ENCODE peak calls at places on chromosome 19, in seven cellular contexts. B, A, H, K, W, Z and Y are unnamed samples. For H3K4me1, the result is how much of the 10 kb centered on the place peaks cover.

GRCh38 chr19:36128392-36128736 is 11.5 kb upstream of the CAPNS1 start:
- DNase-seq in K (no peak), B (no peak), A (peak), Z (no peak), W (no peak), H (no peak), Y (no peak)

GRCh38 chr19:41816761-41817160 is 20.4 kb downstream of the CEACAM3 start:
- DNase-seq in Z (no peak), A (no peak), H (no peak), B (no peak), K (no peak), W (no peak), Y (no peak)

GRCh38 chr19:55451522-55452380 is 8.7 kb upstream of the SHISA7 start:
- DNase-seq in B (no peak), K (peak), H (no peak), A (peak), W (peak), Z (peak), Y (no peak)

GRCh38 chr19:16075430-16076153 is 703 bp upstream of the TPM4 start:
- DNase-seq in A (peak), H (peak), B (no peak), W (no peak), Z (no peak), K (peak), Y (no peak)

GRCh38 chr19:1175020-1175419 is 952 bp upstream of the SBNO2 start:
- DNase-seq in K (no peak), W (no peak), B (no peak), H (no peak), A (no peak), Z (no peak), Y (no peak)

GRCh38 chr19:53812335-53812734 is 11.8 kb downstream of the NLRP12 start:
- DNase-seq in A (peak), K (peak), W (no peak), H (no peak), B (peak), Z (no peak), Y (no peak)

GRCh38 chr19:17156947-17157302 is 58.2 kb upstream of the USE1 start:
- DNase-seq in Z (no peak), H (no peak), A (no peak), K (no peak), W (peak), B (no peak), Y (no peak)

GRCh38 chr19:33796164-33797100 is at the start of gene KCTD15:
- DNase-seq in W (peak), H (peak), K (peak), A (peak), B (peak), Z (no peak), Y (no peak)

GRCh38 chr19:2551172-2551863 is 75.4 kb downstream of the GADD45B start:
- DNase-seq in H (no peak), K (no peak), W (no peak), A (no peak), B (no peak), Z (no peak), Y (no peak)

GRCh38 chr19:29665826-29666633 is 769 bp downstream of the PLEKHF1 start:
- DNase-seq in W (peak), K (peak), B (no peak), H (peak), A (peak), Z (no peak), Y (no peak)

GRCh38 chr19:422213-422916 is 13.4 kb upstream of the C2CD4C start:
- DNase-seq in K (no peak), Z (no peak), A (no peak), W (peak), B (no peak), H (no peak), Y (no peak)

GRCh38 chr19:51342631-51343569 is 961 bp upstream of the VSIG10L start:
- DNase-seq in H (no peak), A (no peak), W (peak), Z (no peak), B (no peak), K (peak), Y (no peak)

GRCh38 chr19:56091066-56091490 is 30.0 kb downstream of the ZNF787 start:
- DNase-seq in Z (no peak), A (no peak), W (peak), B (peak), K (no peak), H (no peak), Y (no peak)

GRCh38 chr19:1770866-1771576 is 17.7 kb downstream of the ONECUT3 start:
- DNase-seq in A (no peak), B (no peak), Z (no peak), W (no peak), H (no peak), K (no peak), Y (no peak)

GRCh38 chr19:29810504-29810871 is 1.3 kb upstream of the CCNE1 start:
- DNase-seq in A (no peak), Z (no peak), W (no peak), B (no peak), K (no peak), H (peak), Y (no peak)

GRCh38 chr19:29743681-29744080 is 28.6 kb upstream of the C19orf12 start:
- DNase-seq in H (no peak), K (no peak), B (no peak), Z (no peak), A (no peak), W (no peak), Y (no peak)

GRCh38 chr19:2063824-2064223 is 12.8 kb upstream of the MKNK2 start:
- DNase-seq in W (no peak), K (no peak), Z (no peak), B (no peak), H (no peak), A (no peak), Y (no peak)

GRCh38 chr19:20072936-20073335 is 4.9 kb upstream of the ZNF90 start:
- DNase-seq in H (no peak), B (no peak), K (no peak), W (no peak), A (no peak), Z (no peak), Y (no peak)

GRCh38 chr19:42040031-42040430 is 30.0 kb downstream of the GRIK5 start:
- DNase-seq in H (no peak), K (no peak), W (no peak), A (no peak), B (no peak), Z (no peak), Y (no peak)

DNA sequence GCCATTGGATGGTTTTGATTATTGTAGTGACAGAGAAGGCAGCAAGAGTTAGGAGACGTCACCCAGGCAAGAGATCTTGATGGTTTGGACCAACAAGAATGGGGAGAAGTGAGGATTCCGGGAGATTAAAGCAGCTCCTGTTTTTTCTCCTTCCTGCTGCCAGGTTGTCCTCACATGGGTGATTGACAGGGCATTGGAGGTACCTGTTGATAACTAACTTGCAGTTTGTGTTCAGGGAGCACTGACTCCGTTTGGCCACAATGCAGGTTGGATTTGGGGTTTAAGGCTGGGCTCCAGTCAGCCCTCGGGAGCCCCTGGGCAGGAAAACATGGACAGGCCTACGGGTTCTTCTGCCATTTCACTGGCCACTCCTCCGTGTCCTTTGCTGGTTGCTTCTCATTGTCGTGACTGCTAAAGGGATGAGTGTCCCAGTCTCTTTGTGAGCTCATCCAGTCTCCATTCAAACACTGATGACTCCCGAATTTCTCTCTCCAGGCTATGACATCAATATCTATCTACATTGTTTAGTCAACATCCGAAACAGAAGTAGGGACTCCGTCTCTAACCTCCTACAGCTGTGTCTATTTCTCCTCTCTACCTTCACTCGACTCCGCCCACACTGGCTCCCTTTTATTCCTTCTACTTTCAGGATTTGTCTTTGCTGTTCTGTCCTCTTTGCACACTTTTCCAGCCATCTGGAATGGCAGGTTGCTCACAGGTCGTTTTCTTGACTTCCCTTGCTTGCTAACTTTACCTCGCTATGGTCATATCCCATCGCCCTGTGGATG is 1.3 kb upstream of the PTOV1 start:
- DNase-seq in A (no peak), W (peak), Z (no peak), B (no peak), H (no peak), K (no peak), Y (no peak)
- H3K4me3 ChIP-seq in A (peak), W (peak), Z (peak), B (no peak), H (no peak), K (peak), Y (no peak)

GRCh38 chr19:18501351-18501750 is 20.5 kb downstream of the ELL start:
- DNase-seq in Z (no peak), W (peak), K (no peak), A (no peak), B (no peak), H (no peak), Y (no peak)

GRCh38 chr19:18501832-18502231 is 20.0 kb downstream of the ELL start:
- DNase-seq in Z (no peak), B (no peak), K (no peak), H (peak), A (no peak), W (peak), Y (no peak)

GRCh38 chr19:18502236-18502632 is 19.6 kb downstream of the ELL start:
- DNase-seq in A (no peak), B (no peak), Z (no peak), W (peak), H (no peak), K (no peak), Y (no peak)

GRCh38 chr19:18500376-18500775 is 21.5 kb downstream of the ELL start:
- DNase-seq in H (no peak), Z (no peak), W (peak), K (no peak), A (no peak), B (no peak), Y (no peak)

GRCh38 chr19:18500820-18501219 is 21.1 kb downstream of the ELL start:
- DNase-seq in K (no peak), H (peak), W (peak), Z (no peak), B (no peak), A (no peak), Y (no peak)
- H3K27ac ChIP-seq in K (no peak), H (peak), W (peak), Z (no peak), B (no peak), A (no peak), Y (no peak)

DNA sequence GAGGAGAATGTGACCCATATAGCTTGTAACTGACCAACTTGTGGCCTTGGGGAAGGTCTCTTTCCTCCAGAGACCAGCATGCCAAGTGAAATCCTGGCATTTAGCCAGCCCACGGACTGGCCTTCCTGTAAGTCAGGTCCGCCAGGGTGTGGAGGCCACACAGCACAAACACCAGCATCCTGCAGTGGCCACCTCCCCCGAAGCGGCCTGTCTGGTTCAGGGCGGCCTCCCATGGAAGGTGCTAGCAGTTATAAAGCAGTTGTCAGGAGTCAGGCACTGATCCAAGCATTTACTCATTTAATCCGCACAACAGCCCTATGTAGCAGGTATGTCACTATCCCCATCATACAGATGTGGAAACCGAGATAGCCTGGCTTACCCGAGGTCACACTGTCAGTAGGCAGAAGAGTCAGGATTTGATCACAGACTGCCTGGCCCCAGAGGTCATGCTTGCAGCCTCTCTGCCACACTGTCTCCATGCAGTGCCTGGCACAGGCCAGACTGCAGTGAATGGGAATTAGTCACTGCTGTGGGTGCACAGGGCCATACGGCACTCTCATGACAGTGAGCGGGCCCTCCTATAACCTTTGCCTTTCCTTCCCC is 36.7 kb downstream of the CAPN12 start:
- DNase-seq in K (no peak), H (no peak), W (peak), B (no peak), Z (no peak), A (no peak), Y (no peak)
- H3K4me1 ChIP-seq in K (under half), H (under half), W (half or more), B (under half), Z (under half), A (under half), Y (under half)

GRCh38 chr19:45828523-45828922 is 13.4 kb upstream of the RSPH6A start:
- DNase-seq in B (no peak), K (no peak), A (no peak), Z (no peak), H (no peak), W (no peak), Y (no peak)
- H3K4me3 ChIP-seq in B (no peak), K (no peak), A (no peak), Z (no peak), H (no peak), W (no peak), Y (no peak)

GRCh38 chr19:4815426-4816387 is 15.8 kb downstream of the TICAM1 start:
- DNase-seq in B (peak), H (peak), A (peak), W (peak), Z (peak), K (peak), Y (peak)
- H3K27ac ChIP-seq in B (no peak), H (peak), A (no peak), W (no peak), Z (no peak), K (no peak), Y (no peak)

GRCh38 chr19:12946092-12946845 is 607 bp downstream of the RAD23A start:
- DNase-seq in W (peak), Z (peak), H (peak), B (peak), K (peak), A (peak), Y (peak)
- H3K4me1 ChIP-seq in W (under half), Z (under half), H (under half), B (under half), K (under half), A (under half), Y (under half)

GRCh38 chr19:48121066-48121465 is 10.4 kb upstream of the PLA2G4C start:
- DNase-seq in H (no peak), W (no peak), A (no peak), K (no peak), Z (no peak), B (no peak), Y (no peak)

GRCh38 chr19:48121909-48122371 is 11.3 kb upstream of the PLA2G4C start:
- DNase-seq in H (no peak), B (peak), A (no peak), Z (no peak), K (no peak), W (no peak), Y (no peak)

GRCh38 chr19:48127561-48127960 is 16.9 kb upstream of the PLA2G4C start:
- DNase-seq in K (no peak), W (no peak), Z (no peak), B (no peak), H (no peak), A (no peak), Y (no peak)

GRCh38 chr19:48122421-48122820 is 11.8 kb upstream of the PLA2G4C start:
- DNase-seq in Z (no peak), B (no peak), K (no peak), H (no peak), W (no peak), A (no peak), Y (no peak)

DNA sequence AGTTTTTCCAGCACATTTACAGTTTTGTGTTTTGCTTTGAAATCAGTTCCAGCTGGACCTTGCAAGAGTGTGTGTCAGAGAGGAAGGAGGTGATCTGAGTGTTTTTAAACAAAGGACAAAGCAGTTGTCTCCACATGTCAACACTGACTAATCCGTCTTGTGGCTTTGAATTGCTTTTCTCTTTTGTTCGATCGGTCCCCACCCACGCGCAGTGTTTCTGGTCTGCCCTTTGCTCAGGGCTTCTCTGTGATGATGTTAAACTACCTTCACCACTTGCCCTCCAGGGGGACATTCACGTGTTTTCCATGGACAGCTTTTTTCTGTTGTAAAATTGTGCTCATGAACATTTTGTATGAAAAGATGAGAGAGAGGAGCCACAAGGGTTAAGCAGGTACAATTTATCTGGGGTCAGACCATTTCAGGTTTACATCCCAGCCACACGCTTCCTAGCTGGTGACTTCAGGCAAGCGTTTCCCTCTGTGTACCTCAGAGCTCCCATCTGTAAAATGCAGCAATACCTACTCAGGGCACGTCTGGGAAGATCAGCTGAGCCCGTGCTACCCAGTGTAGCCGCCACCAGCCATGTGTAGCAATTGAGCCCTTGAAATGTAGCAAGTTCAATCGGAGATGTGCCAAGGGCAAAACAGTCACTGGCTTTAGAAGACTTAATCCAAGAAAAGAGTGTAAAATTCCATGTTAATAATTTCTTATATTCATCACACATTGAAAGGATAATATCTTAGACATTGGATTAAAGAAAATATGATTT is 13.5 kb upstream of the PLA2G4C start:
- DNase-seq in B (peak), A (peak), W (no peak), Z (no peak), K (no peak), H (no peak), Y (no peak)
- H3K4me3 ChIP-seq in B (no peak), A (no peak), W (no peak), Z (no peak), K (no peak), H (no peak), Y (no peak)

GRCh38 chr19:14114854-14115253 is 2.7 kb downstream of the PRKACA start:
- DNase-seq in H (peak), A (peak), W (peak), B (no peak), K (peak), Z (peak), Y (peak)

GRCh38 chr19:14116525-14116917 is 1.0 kb downstream of the PRKACA start:
- DNase-seq in W (no peak), K (no peak), H (no peak), Z (no peak), B (no peak), A (no peak), Y (no peak)

GRCh38 chr19:14116918-14117578 is 514 bp downstream of the PRKACA start:
- DNase-seq in B (no peak), H (peak), Z (peak), W (peak), A (no peak), K (peak), Y (no peak)

GRCh38 chr19:14114439-14114838 is 3.1 kb downstream of the PRKACA start:
- DNase-seq in Z (no peak), B (no peak), A (no peak), W (no peak), K (no peak), H (no peak), Y (no peak)

DNA sequence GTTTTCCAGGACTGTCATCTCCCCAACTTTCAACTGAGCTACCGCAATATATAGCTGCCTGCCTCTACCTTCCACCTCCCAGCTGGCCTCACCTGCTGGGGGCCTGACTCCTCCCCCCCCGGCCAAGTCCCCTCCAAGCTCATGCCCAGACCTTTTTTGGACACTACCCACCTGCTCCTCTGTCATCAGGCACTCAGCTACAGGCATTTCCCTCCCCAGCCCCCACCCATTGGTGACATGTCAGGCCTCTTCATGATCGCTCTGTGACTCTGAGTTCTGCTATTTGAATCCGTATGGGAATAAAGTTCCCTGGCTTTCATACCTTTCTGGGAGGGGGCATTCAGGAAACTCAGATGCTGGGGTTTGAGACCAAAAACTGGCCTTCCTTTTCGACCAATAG is 1.8 kb downstream of the PRKACA start:
- DNase-seq in H (no peak), B (no peak), Z (no peak), A (no peak), K (no peak), W (peak), Y (no peak)
- H3K27ac ChIP-seq in H (no peak), B (no peak), Z (no peak), A (no peak), K (no peak), W (peak), Y (no peak)

DNA sequence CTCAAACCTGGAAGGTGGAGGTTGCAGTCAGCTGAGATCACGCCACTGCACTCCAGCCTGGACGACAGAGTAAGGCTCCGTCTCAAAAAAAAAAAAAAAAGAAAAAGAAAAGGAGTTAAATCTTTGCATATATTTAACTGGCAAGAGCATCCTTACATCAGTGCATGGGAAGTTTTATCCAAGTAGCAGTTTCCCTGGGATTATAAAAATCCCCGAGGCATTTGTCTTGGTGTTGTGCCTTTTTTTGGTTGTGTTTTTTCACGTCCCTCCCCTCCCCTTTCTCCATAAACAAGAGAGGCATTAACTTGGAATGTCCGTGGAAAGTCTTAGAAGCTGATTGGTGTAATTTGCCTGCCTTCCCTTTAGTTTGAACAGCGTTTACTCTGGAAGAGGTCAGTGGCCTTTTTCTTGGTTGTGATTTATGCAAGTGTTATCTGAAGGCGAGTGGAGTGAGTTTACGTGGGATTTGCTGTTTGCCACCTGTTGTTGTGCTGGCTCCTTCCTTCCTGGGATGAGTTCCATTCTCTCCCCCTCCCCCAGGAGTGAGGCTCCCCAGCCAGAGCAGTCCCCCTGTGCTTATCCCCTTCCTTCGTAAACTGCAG is 7.1 kb downstream of the ACTN4 start:
- DNase-seq in B (no peak), W (no peak), Z (no peak), H (no peak), K (peak), A (no peak), Y (no peak)
- H3K4me1 ChIP-seq in B (half or more), W (under half), Z (under half), H (under half), K (under half), A (under half), Y (under half)